ENCODE peak calls at places on chromosomes 13 and 19, in eight cellular contexts. U is right atrium auricular region, N is SK-N-SH, D is esophagus squamous epithelium, S is A549, O is upper lobe of right lung, A is heart right ventricle, G is neural progenitor cell. K is an unnamed sample.

GRCh38 chr13:45564108-45564507 is 51.4 kb downstream of the ERICH6B start:
- DNase-seq in U (no peak), N (no peak), D (no peak), S (peak), O (no peak), A (no peak), G (no peak), K (peak)

GRCh38 chr13:26255717-26256277 is 1.9 kb downstream of the CDK8 start:
- DNase-seq in U (no peak), N (peak), D (no peak), S (peak), O (no peak), A (no peak), G (no peak), K (no peak)

GRCh38 chr19:35140898-35141626 is 2.0 kb upstream of the FXYD7 start:
- DNase-seq in U (peak), N (peak), D (peak), S (peak), O (peak), A (peak), G (peak), K (peak)

GRCh38 chr13:109565877-109566276 is 220.5 kb downstream of the IRS2 start:
- DNase-seq in U (no peak), N (no peak), D (no peak), S (no peak), O (no peak), A (no peak), G (no peak), K (no peak)

GRCh38 chr19:40674291-40674690 is 16.2 kb downstream of the NUMBL start:
- DNase-seq in U (no peak), N (no peak), D (no peak), S (no peak), O (no peak), A (no peak), G (no peak), K (no peak)

GRCh38 chr13:30745917-30746686 is 10.8 kb downstream of the ALOX5AP start:
- DNase-seq in U (no peak), N (peak), D (no peak), S (no peak), O (no peak), A (no peak), G (no peak), K (no peak)

GRCh38 chr19:38564981-38565685 is 52.6 kb downstream of the MAP4K1 start:
- DNase-seq in U (no peak), N (peak), D (no peak), S (peak), O (peak), A (no peak), G (peak), K (no peak)

GRCh38 chr19:42850981-42851717 is 28.4 kb downstream of the PSG1 start:
- DNase-seq in U (peak), N (no peak), D (no peak), S (peak), O (no peak), A (peak), G (no peak), K (peak)

GRCh38 chr13:112619730-112620639 is 32.0 kb upstream of the TUBGCP3 start:
- DNase-seq in U (peak), N (no peak), D (no peak), S (peak), O (no peak), A (no peak), G (peak), K (no peak)

GRCh38 chr13:113550453-113550852 is 34.1 kb upstream of the TFDP1 start:
- DNase-seq in U (no peak), N (no peak), D (no peak), S (no peak), O (peak), A (no peak), G (no peak), K (no peak)

DNA sequence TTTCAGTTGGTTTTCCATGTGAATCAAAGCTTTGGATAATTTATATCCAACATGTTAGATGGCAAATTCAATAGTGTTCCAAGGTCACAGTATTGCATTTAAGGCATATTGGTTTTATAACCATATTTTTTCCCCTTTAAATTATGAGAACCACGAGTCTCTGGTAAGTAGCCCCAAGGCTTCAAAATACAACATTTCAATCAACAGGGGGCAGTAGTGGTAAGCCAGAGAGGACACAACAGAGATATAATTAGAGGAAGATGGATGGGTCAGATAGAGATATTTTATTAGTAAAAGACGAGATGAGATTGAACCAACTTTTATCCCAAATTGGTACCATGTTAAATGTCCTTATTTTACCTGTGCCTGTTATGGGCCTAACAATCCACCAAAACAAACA is 53.1 kb downstream of the KL start:
- DNase-seq in U (no peak), N (no peak), D (no peak), S (no peak), O (no peak), A (no peak), G (no peak), K (no peak)
- TF ChIP-seq CTCF in U (peak), N (peak), D (peak), S (peak), O (peak), A (peak), G (peak), K (no peak)

DNA sequence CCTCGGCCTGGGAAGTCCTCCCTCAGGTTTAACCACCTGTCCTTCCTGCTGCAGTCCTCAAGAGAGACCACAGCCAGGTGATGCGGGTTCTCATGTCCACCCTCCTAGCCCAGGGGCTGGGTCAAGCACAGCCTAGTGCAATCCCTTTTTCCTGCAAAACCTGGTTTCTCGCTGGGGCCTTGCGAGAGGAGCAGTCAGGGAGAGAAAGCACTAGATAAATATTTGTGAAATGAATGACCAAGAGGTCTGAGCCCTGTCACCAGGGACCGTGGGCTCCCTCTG is 2.3 kb downstream of the SLC8A2 start:
- DNase-seq in U (no peak), N (no peak), D (no peak), S (no peak), O (no peak), A (no peak), G (no peak), K (no peak)
- H3K4me3 ChIP-seq in U (no peak), N (no peak), D (no peak), S (no peak), O (no peak), A (no peak), G (peak), K (no peak)

DNA sequence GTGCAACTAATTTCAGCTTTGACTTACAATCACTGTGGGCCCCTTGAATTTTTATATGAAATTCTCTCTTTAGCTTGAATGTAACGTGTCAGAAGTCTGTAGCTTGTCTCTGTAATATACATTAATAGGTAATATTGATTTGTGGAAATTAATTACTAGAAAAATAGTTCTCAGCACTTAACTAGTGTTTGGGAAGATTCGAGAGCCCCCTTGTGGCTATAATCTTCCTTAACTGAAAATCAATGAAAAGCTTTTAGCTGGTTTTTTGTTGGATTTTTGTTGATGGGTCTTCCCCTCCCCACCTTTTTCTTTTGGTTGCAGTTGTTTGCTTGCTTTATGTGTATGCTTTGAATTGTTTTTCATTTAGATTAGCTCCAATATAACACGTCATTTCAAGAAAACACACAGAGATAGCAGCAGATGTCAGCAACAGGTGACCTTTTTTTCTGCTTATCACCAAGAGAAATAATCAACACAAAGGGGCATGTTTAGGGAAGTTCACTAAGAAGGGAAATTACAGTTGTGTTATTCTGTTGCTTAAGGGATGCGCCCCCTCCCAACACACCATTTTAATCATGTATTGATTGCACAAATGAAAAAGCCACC is 176.8 kb downstream of the OXGR1 start:
- DNase-seq in U (no peak), N (peak), D (no peak), S (peak), O (no peak), A (no peak), G (peak), K (no peak)
- TF ChIP-seq CTCF in U (peak), N (peak), D (peak), S (peak), O (peak), A (peak), G (peak), K (peak)

GRCh38 chr19:50191270-50191669 is 12.2 kb upstream of the MYH14 start:
- DNase-seq in U (no peak), N (no peak), D (no peak), S (no peak), O (no peak), A (no peak), G (no peak), K (no peak)

GRCh38 chr19:50192463-50193211 is 10.8 kb upstream of the MYH14 start:
- DNase-seq in U (no peak), N (no peak), D (no peak), S (no peak), O (no peak), A (no peak), G (no peak), K (no peak)

GRCh38 chr19:50187937-50188336 is 15.5 kb upstream of the MYH14 start:
- DNase-seq in U (no peak), N (no peak), D (no peak), S (no peak), O (no peak), A (no peak), G (no peak), K (no peak)

GRCh38 chr19:50190439-50190891 is 13.0 kb upstream of the MYH14 start:
- DNase-seq in U (no peak), N (no peak), D (no peak), S (no peak), O (no peak), A (no peak), G (no peak), K (no peak)

GRCh38 chr19:50189326-50189725 is 14.1 kb upstream of the MYH14 start:
- DNase-seq in U (no peak), N (no peak), D (no peak), S (no peak), O (no peak), A (no peak), G (no peak), K (no peak)
- H3K4me3 ChIP-seq in U (no peak), N (no peak), D (no peak), S (no peak), O (no peak), A (no peak), G (no peak), K (no peak)

K was measured in AG04449.